ENCODE peak calls at places on chromosomes 6 and 20, in nine cellular contexts. I, H, N, Y, W, U, E, G and S are unnamed samples.

GRCh38 chr6:157385482-157385881 is 4.5 kb downstream of the ZDHHC14 start:
- DNase-seq in I (no peak), H (no peak), N (no peak), Y (no peak), W (peak), U (no peak), E (no peak), G (no peak), S (no peak)

GRCh38 chr20:1734269-1734858 is 76.8 kb upstream of the SIRPG start:
- DNase-seq in I (no peak), H (no peak), N (no peak), Y (peak), W (no peak), U (no peak), E (no peak), G (no peak), S (no peak)

GRCh38 chr6:15290962-15291704 is 45.3 kb downstream of the JARID2 start:
- DNase-seq in I (no peak), H (no peak), N (no peak), Y (no peak), W (no peak), U (no peak), E (no peak), G (no peak), S (no peak)

GRCh38 chr20:34437330-34437986 is 74.4 kb downstream of the ITCH start:
- DNase-seq in I (no peak), H (no peak), N (no peak), Y (no peak), W (no peak), U (no peak), E (no peak), G (no peak), S (no peak)

GRCh38 chr6:20706293-20707165 is 172.3 kb downstream of the CDKAL1 start:
- DNase-seq in I (peak), H (no peak), N (no peak), Y (no peak), W (no peak), U (no peak), E (no peak), G (no peak), S (no peak)

GRCh38 chr20:57133926-57134650 is 132.4 kb downstream of the BMP7 start:
- DNase-seq in I (no peak), H (no peak), N (no peak), Y (no peak), W (no peak), U (no peak), E (no peak), G (no peak), S (no peak)

GRCh38 chr20:32470025-32470861 is 112.1 kb downstream of the ASXL1 start:
- DNase-seq in I (no peak), H (no peak), N (no peak), Y (peak), W (peak), U (peak), E (peak), G (no peak), S (no peak)

GRCh38 chr6:152271681-152272464 is 365.3 kb downstream of the SYNE1 start:
- DNase-seq in I (no peak), H (no peak), N (no peak), Y (peak), W (peak), U (no peak), E (peak), G (no peak), S (no peak)

GRCh38 chr6:125918681-125919566 is 37.6 kb upstream of the HINT3 start:
- DNase-seq in I (peak), H (peak), N (peak), Y (peak), W (peak), U (peak), E (peak), G (no peak), S (no peak)

GRCh38 chr6:88662653-88663174 is 300.7 kb downstream of the RNGTT start:
- DNase-seq in I (no peak), H (no peak), N (no peak), Y (no peak), W (no peak), U (no peak), E (no peak), G (no peak), S (no peak)

GRCh38 chr20:59752101-59752586 is 147.8 kb downstream of the PHACTR3 start:
- DNase-seq in I (no peak), H (no peak), N (peak), Y (no peak), W (no peak), U (no peak), E (no peak), G (no peak), S (peak)

GRCh38 chr6:169803291-169803811 is 51.9 kb downstream of the ERMARD start:
- DNase-seq in I (no peak), H (no peak), N (no peak), Y (no peak), W (peak), U (no peak), E (no peak), G (no peak), S (no peak)

GRCh38 chr20:50376179-50376887 is 133.8 kb upstream of the PTPN1 start:
- DNase-seq in I (no peak), H (no peak), N (no peak), Y (no peak), W (peak), U (no peak), E (no peak), G (no peak), S (no peak)

GRCh38 chr6:143775326-143775725 is 67.8 kb upstream of the LTV1 start:
- DNase-seq in I (no peak), H (no peak), N (no peak), Y (no peak), W (no peak), U (no peak), E (no peak), G (no peak), S (no peak)

GRCh38 chr6:87436435-87436834 is 28.7 kb downstream of the CFAP206 start:
- DNase-seq in I (no peak), H (peak), N (no peak), Y (peak), W (peak), U (peak), E (peak), G (peak), S (no peak)

GRCh38 chr6:14634072-14634471 is 516.5 kb downstream of the CD83 start:
- DNase-seq in I (no peak), H (no peak), N (no peak), Y (no peak), W (no peak), U (no peak), E (no peak), G (peak), S (no peak)

GRCh38 chr20:36720510-36720909 is 25.4 kb downstream of the NDRG3 start:
- DNase-seq in I (no peak), H (no peak), N (no peak), Y (no peak), W (no peak), U (no peak), E (no peak), G (no peak), S (no peak)

GRCh38 chr20:34150616-34151015 is 38.6 kb upstream of the EIF2S2 start:
- DNase-seq in I (no peak), H (no peak), N (no peak), Y (no peak), W (no peak), U (no peak), E (no peak), G (no peak), S (no peak)

GRCh38 chr6:52840763-52841585 is at the start of gene GSTA5:
- DNase-seq in I (no peak), H (no peak), N (no peak), Y (peak), W (no peak), U (no peak), E (no peak), G (no peak), S (no peak)

GRCh38 chr20:46433051-46433450 is 26.6 kb upstream of the ELMO2 start:
- DNase-seq in I (no peak), H (no peak), N (no peak), Y (peak), W (peak), U (no peak), E (no peak), G (no peak), S (no peak)

GRCh38 chr6:142621822-142622221 is 320.0 kb downstream of the ADGRG6 start:
- DNase-seq in I (no peak), H (no peak), N (no peak), Y (no peak), W (no peak), U (no peak), E (no peak), G (no peak), S (no peak)

GRCh38 chr6:42742116-42742894 is 3.6 kb downstream of the TBCC start:
- DNase-seq in I (peak), H (no peak), N (no peak), Y (peak), W (peak), U (no peak), E (no peak), G (no peak), S (no peak)

GRCh38 chr6:5898102-5898501 is 108.6 kb downstream of the NRN1 start:
- DNase-seq in I (no peak), H (no peak), N (no peak), Y (no peak), W (no peak), U (no peak), E (no peak), G (no peak), S (no peak)

GRCh38 chr6:37725967-37726366 is 28.3 kb upstream of the MDGA1 start:
- DNase-seq in I (no peak), H (no peak), N (no peak), Y (peak), W (no peak), U (no peak), E (no peak), G (no peak), S (no peak)

GRCh38 chr6:33426590-33427563 is 7.0 kb downstream of the SYNGAP1 start:
- DNase-seq in I (no peak), H (no peak), N (no peak), Y (no peak), W (no peak), U (no peak), E (no peak), G (peak), S (no peak)

GRCh38 chr6:158955265-158955664 is 44.7 kb downstream of the RSPH3 start:
- DNase-seq in I (no peak), H (no peak), N (no peak), Y (no peak), W (no peak), U (no peak), E (no peak), G (no peak), S (no peak)

GRCh38 chr6:41449399-41450245 is 96.6 kb upstream of the FOXP4 start:
- DNase-seq in I (peak), H (no peak), N (no peak), Y (no peak), W (no peak), U (no peak), E (no peak), G (no peak), S (no peak)

GRCh38 chr20:44331201-44331600 is 5.6 kb upstream of the R3HDML start:
- DNase-seq in I (no peak), H (no peak), N (no peak), Y (no peak), W (no peak), U (no peak), E (no peak), G (no peak), S (no peak)

GRCh38 chr20:14331671-14332070 is 5.7 kb downstream of the FLRT3 start:
- DNase-seq in I (no peak), H (no peak), N (no peak), Y (no peak), W (no peak), U (no peak), E (no peak), G (no peak), S (no peak)

GRCh38 chr20:32680544-32681174 is 6.9 kb upstream of the C20orf203 start:
- DNase-seq in I (no peak), H (no peak), N (no peak), Y (no peak), W (no peak), U (no peak), E (no peak), G (no peak), S (no peak)

GRCh38 chr6:36545767-36546663 is 1.3 kb downstream of the STK38 start:
- DNase-seq in I (no peak), H (no peak), N (no peak), Y (peak), W (peak), U (no peak), E (no peak), G (no peak), S (no peak)